ENCODE peak calls at places on chromosomes 4 and X, in eight cellular contexts. Q is K562, D is left ventricle myocardium inferior, N is cardiac muscle cell, R is fibroblast of lung, F is heart right ventricle, H is OCI-LY7, L is breast epithelium. V is an unnamed sample. For H3K9me3, the result is how much of the 10 kb centered on the place peaks cover.

GRCh38 chr4:159197260-159197884 is 94.5 kb downstream of the RAPGEF2 start:
- DNase-seq in Q (no peak), D (no peak), N (no peak), R (no peak), F (no peak), H (no peak), L (no peak), V (no peak)

GRCh38 chr4:128463006-128463405 is 175.4 kb upstream of the PGRMC2 start:
- DNase-seq in Q (no peak), D (no peak), N (no peak), R (no peak), F (no peak), H (no peak), L (no peak), V (peak)

GRCh38 chrX:67346667-67347066 is 197.2 kb upstream of the AR start:
- DNase-seq in Q (no peak), D (no peak), N (no peak), R (no peak), F (no peak), H (no peak), L (no peak), V (no peak)

GRCh38 chrX:15515931-15516330 is 15.3 kb downstream of the BMX start:
- DNase-seq in Q (peak), D (no peak), N (peak), R (no peak), F (no peak), H (no peak), L (no peak), V (no peak)

GRCh38 chr4:139416073-139416673 is 37.7 kb upstream of the RAB33B start:
- DNase-seq in Q (peak), D (no peak), N (peak), R (peak), F (no peak), H (peak), L (no peak), V (peak)

GRCh38 chr4:130574215-130574614 is 1478.3 kb downstream of the C4orf33 start:
- DNase-seq in Q (no peak), D (no peak), N (no peak), R (no peak), F (no peak), H (no peak), L (no peak), V (no peak)

GRCh38 chr4:128424524-128425195 is 137.0 kb upstream of the PGRMC2 start:
- DNase-seq in Q (no peak), D (no peak), N (peak), R (peak), F (no peak), H (no peak), L (no peak), V (no peak)

GRCh38 chrX:139784788-139785187 is 76.8 kb upstream of the MCF2 start:
- DNase-seq in Q (no peak), D (no peak), N (no peak), R (no peak), F (no peak), H (no peak), L (no peak), V (no peak)

GRCh38 chrX:17376381-17377046 is 1.5 kb downstream of the NHS start:
- DNase-seq in Q (no peak), D (no peak), N (no peak), R (no peak), F (peak), H (no peak), L (no peak), V (no peak)

GRCh38 chr4:101256222-101256621 is 91.1 kb downstream of the PPP3CA start:
- DNase-seq in Q (no peak), D (no peak), N (no peak), R (no peak), F (no peak), H (no peak), L (no peak), V (no peak)

GRCh38 chrX:39337461-39337860 is 536.2 kb downstream of the MID1IP1 start:
- DNase-seq in Q (no peak), D (no peak), N (no peak), R (no peak), F (no peak), H (no peak), L (no peak), V (no peak)
- H3K4me3 ChIP-seq in Q (no peak), D (no peak), N (no peak), R (no peak), F (no peak), H (no peak), L (no peak), V (no peak)

DNA sequence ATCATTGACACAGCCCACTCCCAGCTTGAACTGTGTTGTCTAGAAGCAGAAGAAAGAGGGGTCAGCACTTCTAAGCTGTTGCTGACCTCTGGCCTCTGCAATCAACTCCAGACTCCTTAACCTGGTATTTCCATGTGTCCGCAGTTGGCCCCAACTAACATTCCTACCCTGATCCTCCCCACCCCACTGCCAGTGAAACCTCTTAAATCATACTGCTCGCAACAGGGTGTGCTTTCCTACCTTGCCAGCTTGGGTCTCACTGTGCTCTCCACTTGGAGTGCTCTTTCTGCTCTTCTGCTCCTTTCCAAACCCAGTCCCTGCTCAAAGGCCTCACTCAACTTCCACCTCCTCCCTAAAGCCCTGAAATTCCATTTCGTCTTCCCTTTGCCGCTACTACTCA is 52.3 kb upstream of the RPS6KA3 start:
- DNase-seq in Q (no peak), D (no peak), N (no peak), R (no peak), F (no peak), H (no peak), L (no peak), V (no peak)
- H3K9me3 ChIP-seq in Q (under half), D (under half), N (under half), R (under half), F (under half), H (under half), L (under half), V (under half)

GRCh38 chr4:153471691-153472080 is 5.5 kb downstream of the TMEM131L start:
- DNase-seq in Q (no peak), D (no peak), N (no peak), R (no peak), F (no peak), H (peak), L (no peak), V (no peak)
- H3K4me3 ChIP-seq in Q (no peak), D (no peak), N (no peak), R (no peak), F (no peak), H (peak), L (no peak), V (no peak)

DNA sequence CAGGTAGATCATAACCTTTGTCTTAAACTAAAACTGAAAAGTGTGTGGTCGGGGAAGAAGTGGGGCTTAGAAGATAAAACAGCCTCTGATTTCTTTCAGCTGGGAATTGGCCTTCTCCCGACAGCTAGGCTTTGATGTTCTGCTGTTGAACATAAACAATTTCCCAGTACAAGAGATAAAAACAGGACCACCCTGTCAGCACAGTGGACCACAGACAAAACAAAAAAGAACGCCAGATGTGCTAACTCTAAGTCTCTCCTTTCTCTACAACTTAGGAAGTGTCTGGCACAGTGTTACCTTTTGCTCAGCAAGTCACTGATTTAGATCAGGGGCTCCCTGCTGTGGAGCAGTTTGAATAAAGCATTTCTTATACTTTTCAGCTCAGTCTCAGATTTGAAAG is 87.5 kb upstream of the UXT start:
- DNase-seq in Q (no peak), D (no peak), N (peak), R (peak), F (no peak), H (no peak), L (no peak), V (no peak)
- H3K9me3 ChIP-seq in Q (under half), D (under half), N (under half), R (under half), F (under half), H (under half), L (under half), V (under half)

GRCh38 chrX:121014826-121015225 is 29.3 kb upstream of the CT47A1 start:
- DNase-seq in Q (no peak), D (no peak), N (no peak), R (no peak), F (no peak), H (no peak), L (no peak), V (no peak)
- H3K4me3 ChIP-seq in Q (no peak), D (no peak), N (no peak), R (no peak), F (no peak), H (no peak), L (no peak), V (no peak)

GRCh38 chrX:146409528-146409927 is 400.0 kb upstream of the CXorf51B start:
- DNase-seq in Q (no peak), D (no peak), N (no peak), R (no peak), F (no peak), H (no peak), L (no peak), V (no peak)
- H3K9me3 ChIP-seq in Q (under half), D (under half), N (under half), R (under half), F (under half), H (under half), L (under half), V (under half)

V was measured in HAP-1.